ENCODE peak calls at places on chromosomes 6 and 20, in six cellular contexts. B, I, G, E, R and H are unnamed samples.

GRCh38 chr6:141594874-141595273 is 537.9 kb upstream of the GJE1 start:
- DNase-seq in B (no peak), I (no peak), G (no peak), E (no peak), R (no peak), H (no peak)

GRCh38 chr6:142774292-142774691 is 170.7 kb downstream of the HIVEP2 start:
- DNase-seq in B (no peak), I (no peak), G (no peak), E (no peak), R (no peak), H (no peak)

GRCh38 chr20:48618052-48618451 is 209.7 kb downstream of the PREX1 start:
- DNase-seq in B (no peak), I (no peak), G (no peak), E (no peak), R (no peak), H (no peak)

GRCh38 chr6:152221806-152222628 is 414.5 kb downstream of the ESR1 start:
- DNase-seq in B (no peak), I (no peak), G (no peak), E (no peak), R (peak), H (no peak)

GRCh38 chr6:149317656-149318571 is at the start of gene TAB2:
- DNase-seq in B (no peak), I (peak), G (peak), E (no peak), R (no peak), H (peak)

GRCh38 chr6:139423970-139424667 is 49.7 kb upstream of the CITED2 start:
- DNase-seq in B (no peak), I (no peak), G (no peak), E (no peak), R (no peak), H (no peak)

GRCh38 chr6:132464538-132465256 is 48.2 kb downstream of the STX7 start:
- DNase-seq in B (no peak), I (peak), G (no peak), E (no peak), R (no peak), H (no peak)

GRCh38 chr6:155377061-155377460 is 62.8 kb upstream of the TFB1M start:
- DNase-seq in B (peak), I (no peak), G (no peak), E (no peak), R (peak), H (no peak)

GRCh38 chr6:69936674-69937363 is 70.5 kb downstream of the COL19A1 start:
- DNase-seq in B (no peak), I (no peak), G (no peak), E (no peak), R (no peak), H (peak)

GRCh38 chr20:9686001-9686400 is 152.9 kb downstream of the PAK5 start:
- DNase-seq in B (no peak), I (no peak), G (no peak), E (no peak), R (no peak), H (no peak)

GRCh38 chr20:8735014-8735413 is 333.9 kb upstream of the PLCB4 start:
- DNase-seq in B (no peak), I (no peak), G (no peak), E (no peak), R (no peak), H (no peak)

GRCh38 chr6:137903933-137904821 is 37.1 kb downstream of the TNFAIP3 start:
- DNase-seq in B (no peak), I (peak), G (no peak), E (no peak), R (peak), H (peak)

GRCh38 chr6:118283759-118284158 is 264.3 kb upstream of the PLN start:
- DNase-seq in B (peak), I (peak), G (no peak), E (no peak), R (peak), H (peak)

GRCh38 chr20:35663516-35663812 is 1.2 kb downstream of the CPNE1 start:
- DNase-seq in B (no peak), I (no peak), G (no peak), E (no peak), R (peak), H (no peak)

GRCh38 chr6:155765275-155766194 is 309.9 kb upstream of the NOX3 start:
- DNase-seq in B (no peak), I (no peak), G (no peak), E (no peak), R (peak), H (no peak)

GRCh38 chr6:52399511-52400315 is 20.4 kb upstream of the EFHC1 start:
- DNase-seq in B (no peak), I (peak), G (no peak), E (no peak), R (peak), H (peak)

GRCh38 chr6:28393912-28394662 is 5.5 kb downstream of the ZSCAN12 start:
- DNase-seq in B (no peak), I (peak), G (no peak), E (no peak), R (peak), H (no peak)

GRCh38 chr20:59063358-59064213 is 21.0 kb upstream of the PRELID3B start:
- DNase-seq in B (no peak), I (peak), G (no peak), E (no peak), R (peak), H (peak)

GRCh38 chr20:8490076-8490830 is 358.2 kb downstream of the PLCB1 start:
- DNase-seq in B (no peak), I (no peak), G (no peak), E (no peak), R (no peak), H (no peak)

GRCh38 chr20:1272368-1273155 is 6.5 kb downstream of the SNPH start:
- DNase-seq in B (no peak), I (no peak), G (no peak), E (no peak), R (no peak), H (no peak)

GRCh38 chr6:1285589-1286340 is 26.1 kb upstream of the FOXQ1 start:
- DNase-seq in B (no peak), I (peak), G (no peak), E (no peak), R (peak), H (no peak)

GRCh38 chr6:166988674-166989201 is 10.5 kb upstream of the CEP43 start:
- DNase-seq in B (no peak), I (no peak), G (no peak), E (no peak), R (no peak), H (no peak)

GRCh38 chr6:27468334-27468733 is 4.6 kb downstream of the ZNF184 start:
- DNase-seq in B (no peak), I (no peak), G (no peak), E (no peak), R (peak), H (no peak)

GRCh38 chr6:43060034-43060754 is 763 bp downstream of the KLC4 start:
- DNase-seq in B (no peak), I (peak), G (no peak), E (no peak), R (no peak), H (peak)

GRCh38 chr6:195861-196360 is 96.4 kb upstream of the DUSP22 start:
- DNase-seq in B (no peak), I (peak), G (no peak), E (no peak), R (peak), H (no peak)

GRCh38 chr6:133977983-133978895 is 25.2 kb downstream of the TBPL1 start:
- DNase-seq in B (peak), I (peak), G (no peak), E (no peak), R (peak), H (no peak)

GRCh38 chr20:18585134-18585533 is 2.7 kb upstream of the DTD1 start:
- DNase-seq in B (peak), I (peak), G (no peak), E (no peak), R (peak), H (no peak)

GRCh38 chr6:7463785-7464184 is 74.2 kb downstream of the RIOK1 start:
- DNase-seq in B (no peak), I (peak), G (no peak), E (no peak), R (peak), H (no peak)

GRCh38 chr6:27296106-27296783 is 15.8 kb downstream of the POM121L2 start:
- DNase-seq in B (no peak), I (peak), G (no peak), E (no peak), R (peak), H (peak)

GRCh38 chr20:52524865-52525264 is 333.3 kb upstream of the ZFP64 start:
- DNase-seq in B (no peak), I (no peak), G (no peak), E (no peak), R (no peak), H (no peak)

GRCh38 chr20:41524980-41525613 is 93.1 kb downstream of the CHD6 start:
- DNase-seq in B (no peak), I (peak), G (no peak), E (no peak), R (peak), H (peak)

GRCh38 chr20:61500791-61501321 is 248.8 kb downstream of the CDH4 start:
- DNase-seq in B (no peak), I (peak), G (no peak), E (no peak), R (no peak), H (no peak)

GRCh38 chr6:88220493-88220892 is 54.3 kb upstream of the CNR1 start:
- DNase-seq in B (no peak), I (peak), G (no peak), E (no peak), R (peak), H (no peak)

DNA sequence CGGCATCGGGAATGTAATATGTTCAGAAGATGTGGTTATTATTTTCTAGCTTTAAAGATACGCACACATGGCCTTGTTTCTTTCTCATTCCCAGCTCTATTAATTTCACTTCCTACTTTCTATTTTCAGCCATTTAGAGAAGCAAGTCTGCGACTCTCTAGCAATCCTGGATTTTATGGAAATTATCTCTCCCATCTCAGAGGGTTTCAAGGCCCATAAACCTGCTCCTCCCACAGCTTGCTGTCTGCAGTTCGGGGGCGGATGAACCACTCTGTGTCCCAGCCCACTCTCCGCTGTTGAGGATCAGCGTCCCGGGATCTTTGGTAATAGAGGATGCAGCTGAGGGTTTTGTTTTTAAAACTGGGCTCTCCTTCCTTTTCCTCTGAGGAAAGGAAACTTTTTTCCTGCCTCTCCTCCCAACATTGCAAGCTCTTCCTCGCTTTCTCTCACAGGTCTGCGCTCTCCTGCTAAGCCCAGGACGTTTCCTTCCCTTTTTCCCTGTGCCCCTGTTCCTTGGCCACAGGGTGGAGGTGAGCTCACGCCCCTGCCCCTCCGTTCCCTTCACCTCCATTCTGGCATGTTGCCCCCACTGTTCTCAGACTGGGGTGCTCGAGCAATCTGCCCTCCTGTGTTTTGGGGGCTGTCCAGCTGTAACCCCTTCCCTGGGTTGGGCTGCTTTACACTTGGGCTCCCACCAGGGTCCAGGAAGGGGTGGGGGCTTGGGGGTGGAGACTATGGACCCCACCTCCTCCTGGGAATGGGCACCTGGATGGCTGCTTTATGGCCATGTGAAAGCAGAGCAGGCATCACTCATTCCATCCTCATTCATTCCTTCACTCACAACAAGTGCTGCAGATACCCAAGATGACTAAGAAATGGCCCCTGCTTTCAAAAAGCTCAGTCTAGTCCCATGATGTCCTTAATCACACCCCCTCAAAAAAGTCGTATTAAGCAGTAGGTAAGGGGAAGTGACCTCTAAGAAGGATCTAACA is 54.9 kb downstream of the ZBTB9 start:
- DNase-seq in B (no peak), I (no peak), G (no peak), E (no peak), R (no peak), H (no peak)
- TF ChIP-seq CTCF in B (no peak), I (no peak), G (no peak), E (no peak), R (no peak), H (no peak)

DNA sequence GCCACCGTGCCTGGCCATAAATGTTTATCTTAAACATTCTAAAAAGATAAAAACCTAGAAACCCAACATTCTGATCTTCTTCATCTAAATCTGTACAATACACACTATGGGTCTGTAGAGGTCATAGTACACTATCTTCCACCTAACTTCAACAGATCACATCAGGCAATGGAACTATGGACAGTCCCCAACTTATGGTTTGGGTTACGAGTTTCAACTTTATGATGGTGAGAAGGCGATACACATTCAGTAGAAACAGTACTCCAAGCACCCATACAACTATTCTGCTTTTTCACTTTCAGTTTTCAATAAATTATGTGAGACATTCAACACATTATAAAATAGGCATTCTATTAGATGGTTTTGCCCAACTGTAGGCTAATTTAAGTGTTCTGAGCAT is 23.1 kb downstream of the FKBP5 start:
- DNase-seq in B (no peak), I (no peak), G (no peak), E (no peak), R (no peak), H (no peak)
- TF ChIP-seq CTCF in B (no peak), I (no peak), G (no peak), E (no peak), R (no peak), H (no peak)

GRCh38 chr20:50513169-50514034 is 3.2 kb downstream of the PTPN1 start:
- DNase-seq in B (no peak), I (no peak), G (no peak), E (no peak), R (peak), H (no peak)

GRCh38 chr20:50515471-50516106 is 5.4 kb downstream of the PTPN1 start:
- DNase-seq in B (no peak), I (no peak), G (no peak), E (no peak), R (no peak), H (no peak)

GRCh38 chr20:50512323-50512722 is 2.1 kb downstream of the PTPN1 start:
- DNase-seq in B (no peak), I (no peak), G (no peak), E (no peak), R (no peak), H (no peak)

GRCh38 chr20:50514750-50515149 is 4.6 kb downstream of the PTPN1 start:
- DNase-seq in B (no peak), I (no peak), G (no peak), E (no peak), R (no peak), H (no peak)

GRCh38 chr20:50514035-50514337 is 3.8 kb downstream of the PTPN1 start:
- DNase-seq in B (no peak), I (no peak), G (no peak), E (no peak), R (no peak), H (no peak)
- TF ChIP-seq CTCF in B (no peak), I (no peak), G (no peak), E (no peak), R (no peak), H (no peak)

GRCh38 chr6:146957443-146957842 is 246.8 kb upstream of the STXBP5 start:
- DNase-seq in B (no peak), I (no peak), G (no peak), E (no peak), R (no peak), H (no peak)

GRCh38 chr6:146962332-146962731 is 241.9 kb upstream of the STXBP5 start:
- DNase-seq in B (no peak), I (no peak), G (no peak), E (no peak), R (peak), H (no peak)

GRCh38 chr6:146965110-146965689 is 239.0 kb upstream of the STXBP5 start:
- DNase-seq in B (no peak), I (no peak), G (no peak), E (no peak), R (no peak), H (no peak)

DNA sequence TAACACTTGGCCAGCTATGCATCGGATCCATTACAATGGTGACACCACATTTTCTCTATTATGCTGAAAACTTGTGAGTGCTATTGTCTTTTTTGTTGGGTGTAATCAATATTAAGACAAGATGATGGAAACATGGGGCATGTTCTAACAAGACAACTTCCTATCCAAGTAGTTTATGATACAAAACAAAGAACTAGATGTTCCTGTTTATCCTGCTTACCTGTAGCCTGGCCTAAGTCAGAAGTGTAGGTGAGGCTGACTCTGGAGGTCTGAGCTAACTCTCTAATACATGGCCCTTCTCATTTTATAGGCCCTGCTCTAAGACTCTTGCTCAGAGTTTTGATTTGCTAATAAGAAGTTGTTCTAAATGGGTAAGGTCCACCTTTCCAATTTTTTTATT is 242.4 kb upstream of the STXBP5 start:
- DNase-seq in B (no peak), I (no peak), G (no peak), E (no peak), R (no peak), H (no peak)
- TF ChIP-seq CTCF in B (no peak), I (no peak), G (no peak), E (no peak), R (no peak), H (no peak)

GRCh38 chr20:46004813-46005505 is 3.7 kb upstream of the MMP9 start:
- DNase-seq in B (no peak), I (no peak), G (no peak), E (no peak), R (no peak), H (no peak)

GRCh38 chr20:46004187-46004586 is 4.5 kb upstream of the MMP9 start:
- DNase-seq in B (no peak), I (no peak), G (no peak), E (no peak), R (no peak), H (no peak)

GRCh38 chr20:46007671-46008070 is 1.0 kb upstream of the MMP9 start:
- DNase-seq in B (no peak), I (no peak), G (no peak), E (no peak), R (no peak), H (no peak)

GRCh38 chr20:46006031-46006430 is 2.7 kb upstream of the MMP9 start:
- DNase-seq in B (no peak), I (no peak), G (no peak), E (no peak), R (no peak), H (no peak)

DNA sequence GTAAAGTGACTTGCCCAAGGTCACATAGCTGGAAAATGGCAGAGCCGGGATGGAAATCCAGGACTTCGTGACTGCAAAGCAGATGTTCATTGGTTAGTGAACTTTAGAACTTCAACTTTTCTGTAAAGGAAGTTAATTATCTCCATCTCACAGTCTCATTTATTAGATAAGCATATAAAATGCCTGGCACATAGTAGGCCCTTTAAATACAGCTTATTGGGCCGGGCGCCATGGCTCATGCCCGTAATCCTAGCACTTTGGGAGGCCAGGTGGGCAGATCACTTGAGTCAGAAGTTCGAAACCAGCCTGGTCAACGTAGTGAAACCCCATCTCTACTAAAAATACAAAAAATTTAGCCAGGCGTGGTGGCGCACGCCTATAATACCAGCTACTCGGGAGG is 1.7 kb upstream of the MMP9 start:
- DNase-seq in B (no peak), I (no peak), G (no peak), E (no peak), R (no peak), H (no peak)
- TF ChIP-seq CTCF in B (no peak), I (no peak), G (no peak), E (no peak), R (no peak), H (no peak)

DNA sequence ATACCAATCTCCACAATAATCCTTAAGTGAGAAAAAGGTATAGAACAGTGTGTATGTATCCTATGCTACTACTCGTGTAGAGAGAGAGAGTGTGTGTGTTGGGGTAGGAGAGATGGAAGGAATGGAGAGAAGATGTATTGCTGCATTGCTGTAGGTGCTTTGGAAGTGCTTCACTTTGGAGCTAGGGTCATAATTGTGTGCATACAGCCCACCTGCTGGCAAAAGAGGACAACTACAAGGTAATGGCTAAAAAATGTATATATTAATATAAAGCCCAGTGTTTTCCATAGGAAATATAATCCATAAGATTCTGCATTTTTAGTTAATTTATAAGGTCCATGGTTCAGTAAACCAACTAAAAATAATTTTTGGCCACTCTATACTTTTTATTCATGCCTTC is 36.1 kb downstream of the SERAC1 start:
- DNase-seq in B (no peak), I (peak), G (no peak), E (no peak), R (peak), H (peak)
- TF ChIP-seq CTCF in B (peak), I (peak), G (peak), E (peak), R (peak), H (peak)

GRCh38 chr6:33069021-33069738 is 4.3 kb downstream of the HLA-DPA1 start:
- DNase-seq in B (no peak), I (no peak), G (no peak), E (no peak), R (no peak), H (no peak)
- TF ChIP-seq CTCF in B (no peak), I (no peak), G (no peak), E (no peak), R (no peak), H (no peak)